ENCODE peak calls at places on chromosomes 4 and X, in four cellular contexts. A, C, Y and U are unnamed samples. For H3K9me3 and H3K4me1, the result is how much of the 10 kb centered on the place peaks cover.

GRCh38 chr4:83386931-83387897 is 52.6 kb upstream of the HPSE start:
- DNase-seq in A (no peak), C (no peak), Y (no peak), U (no peak)

GRCh38 chrX:43853225-43853828 is 28.9 kb downstream of the MAOB start:
- DNase-seq in A (no peak), C (no peak), Y (no peak), U (no peak)

GRCh38 chrX:42770566-42770965 is 7.4 kb downstream of the PPP1R2C start:
- DNase-seq in A (no peak), C (no peak), Y (no peak), U (no peak)

GRCh38 chr4:105473340-105474109 is at the start of gene PPA2:
- DNase-seq in A (peak), C (peak), Y (peak), U (peak)

GRCh38 chr4:177051473-177052060 is 258.1 kb upstream of the NEIL3 start:
- DNase-seq in A (peak), C (peak), Y (no peak), U (no peak)

GRCh38 chr4:12965334-12965733 is 518.8 kb downstream of the RAB28 start:
- DNase-seq in A (no peak), C (no peak), Y (no peak), U (no peak)

GRCh38 chrX:21781525-21781924 is 23.6 kb upstream of the SMPX start:
- DNase-seq in A (no peak), C (no peak), Y (no peak), U (no peak)

GRCh38 chr4:117575850-117576249 is 458.4 kb upstream of the NDST3 start:
- DNase-seq in A (no peak), C (no peak), Y (no peak), U (no peak)

GRCh38 chr4:166838975-166839614 is 395.2 kb downstream of the SPOCK3 start:
- DNase-seq in A (no peak), C (no peak), Y (no peak), U (no peak)

GRCh38 chr4:184857446-184858121 is 31.8 kb upstream of the ACSL1 start:
- DNase-seq in A (no peak), C (no peak), Y (no peak), U (no peak)

GRCh38 chrX:135086197-135086854 is 34.0 kb downstream of the ETDB start:
- DNase-seq in A (peak), C (peak), Y (no peak), U (peak)

GRCh38 chrX:16807976-16808542 is 21.8 kb downstream of the TXLNG start:
- DNase-seq in A (peak), C (no peak), Y (no peak), U (no peak)

GRCh38 chrX:16804923-16805464 is 18.7 kb downstream of the TXLNG start:
- DNase-seq in A (no peak), C (no peak), Y (no peak), U (no peak)

GRCh38 chrX:16807548-16807947 is 21.3 kb downstream of the TXLNG start:
- DNase-seq in A (no peak), C (no peak), Y (no peak), U (no peak)
- H3K9me3 ChIP-seq in A (under half), C (under half), Y (under half), U (under half)

GRCh38 chr4:153529646-153530045 is 63.5 kb downstream of the TMEM131L start:
- DNase-seq in A (no peak), C (no peak), Y (no peak), U (no peak)

GRCh38 chr4:153532227-153532626 is 66.1 kb downstream of the TMEM131L start:
- DNase-seq in A (no peak), C (no peak), Y (no peak), U (no peak)

GRCh38 chr4:153530284-153530995 is 64.3 kb downstream of the TMEM131L start:
- DNase-seq in A (no peak), C (no peak), Y (no peak), U (peak)

GRCh38 chr4:153532636-153533035 is 66.5 kb downstream of the TMEM131L start:
- DNase-seq in A (no peak), C (no peak), Y (no peak), U (no peak)

GRCh38 chr4:153530996-153531375 is 64.8 kb downstream of the TMEM131L start:
- DNase-seq in A (no peak), C (no peak), Y (no peak), U (no peak)
- H3K4me1 ChIP-seq in A (under half), C (under half), Y (half or more), U (half or more)

GRCh38 chr4:47049347-47049746 is 18.0 kb downstream of the GABRB1 start:
- DNase-seq in A (no peak), C (no peak), Y (no peak), U (no peak)
- H3K27ac ChIP-seq in A (no peak), C (no peak), Y (no peak), U (no peak)

GRCh38 chr4:148067307-148067916 is 335.5 kb downstream of the ARHGAP10 start:
- DNase-seq in A (no peak), C (no peak), Y (no peak), U (no peak)
- H3K9me3 ChIP-seq in A (under half), C (under half), Y (under half), U (under half)